ENCODE peak calls at places on chromosomes 4 and X, in six cellular contexts. V is activated CD4-positive, alpha-beta T cell treated with anti-CD3 and anti-CD28 coated beads, Interleukin-2, amount 10 ng/mL, durations not matched to agents 7 days and 5 days; S is MM.1S; O is retina; Q is osteocyte; L is fibroblast of lung. I is an unnamed sample.

GRCh38 chrX:118530537-118530936 is 34.9 kb downstream of the DOCK11 start:
- DNase-seq in V (no peak), S (no peak), O (no peak), Q (no peak), L (peak), I (no peak)

GRCh38 chr4:3257691-3258482 is 8.9 kb downstream of the MSANTD1 start:
- DNase-seq in V (no peak), S (no peak), O (no peak), Q (peak), L (peak), I (no peak)

GRCh38 chr4:62407534-62407933 is 1207.4 kb downstream of the ADGRL3 start:
- DNase-seq in V (no peak), S (no peak), O (no peak), Q (no peak), L (no peak), I (no peak)

GRCh38 chr4:108168672-108169562 is at the start of gene LEF1:
- DNase-seq in V (peak), S (peak), O (peak), Q (no peak), L (peak), I (peak)

GRCh38 chr4:174580597-174580996 is 58.3 kb upstream of the HPGD start:
- DNase-seq in V (no peak), S (no peak), O (no peak), Q (no peak), L (no peak), I (no peak)

GRCh38 chrX:119753639-119754257 is 4.6 kb upstream of the SOWAHD start:
- DNase-seq in V (peak), S (peak), O (peak), Q (no peak), L (no peak), I (peak)

GRCh38 chrX:10160221-10160620 is 3.4 kb downstream of the CLCN4 start:
- DNase-seq in V (no peak), S (no peak), O (peak), Q (no peak), L (no peak), I (no peak)

GRCh38 chrX:85851418-85851817 is 195.9 kb downstream of the CHM start:
- DNase-seq in V (peak), S (peak), O (no peak), Q (no peak), L (no peak), I (no peak)

GRCh38 chr4:23373269-23373668 is 516.6 kb downstream of the PPARGC1A start:
- DNase-seq in V (no peak), S (no peak), O (no peak), Q (no peak), L (peak), I (no peak)

GRCh38 chr4:182600836-182601235 is 316.4 kb downstream of the DCTD start:
- DNase-seq in V (no peak), S (no peak), O (no peak), Q (no peak), L (no peak), I (no peak)

GRCh38 chrX:22090181-22090580 is 58.1 kb downstream of the PHEX start:
- DNase-seq in V (no peak), S (no peak), O (no peak), Q (no peak), L (peak), I (no peak)

GRCh38 chr4:106019771-106020170 is 124.5 kb downstream of the NPNT start:
- DNase-seq in V (no peak), S (no peak), O (no peak), Q (no peak), L (peak), I (no peak)

GRCh38 chr4:128068927-128069326 is 7.8 kb downstream of the LARP1B start:
- DNase-seq in V (peak), S (no peak), O (no peak), Q (peak), L (peak), I (no peak)

GRCh38 chr4:69038582-69038981 is 57.7 kb upstream of the UGT2B7 start:
- DNase-seq in V (no peak), S (no peak), O (no peak), Q (no peak), L (peak), I (no peak)